ENCODE peak calls at places on chromosome 12, in nine cellular contexts. One of them, this sample, is unnamed.

GRCh38 chr12:9132008-9132535 is 16.4 kb upstream of the A2M start:
- DNase-seq in NCI-H82: no peak
- DNase-seq in GM12891: no peak
- DNase-seq in anterior cingulate cortex: no peak
- DNase-seq in NCI-H1092 treated with DMSO at 0.1 percent for 48 hours: no peak
- DNase-seq in BE2C: no peak
- DNase-seq in left kidney: no peak
- DNase-seq in activated naive CD8-positive, alpha-beta T cell treated with anti-CD3 and anti-CD28 coated beads, Interleukin-2, amount 50 U/mL, for 24 hours: no peak
- DNase-seq in left ventricle myocardium inferior: no peak
- DNase-seq in this sample: no peak

GRCh38 chr12:99911967-99912366 is 72.8 kb downstream of the ANKS1B start:
- DNase-seq in activated naive CD8-positive, alpha-beta T cell treated with anti-CD3 and anti-CD28 coated beads, Interleukin-2, amount 50 U/mL, for 24 hours: no peak
- DNase-seq in anterior cingulate cortex: no peak
- DNase-seq in NCI-H82: no peak
- DNase-seq in BE2C: no peak
- DNase-seq in left ventricle myocardium inferior: no peak
- DNase-seq in GM12891: no peak
- DNase-seq in NCI-H1092 treated with DMSO at 0.1 percent for 48 hours: no peak
- DNase-seq in left kidney: no peak
- DNase-seq in this sample: no peak

GRCh38 chr12:93137656-93138612 is 208.8 kb upstream of the EEA1 start:
- DNase-seq in left kidney: no peak
- DNase-seq in NCI-H82: no peak
- DNase-seq in NCI-H1092 treated with DMSO at 0.1 percent for 48 hours: no peak
- DNase-seq in GM12891: no peak
- DNase-seq in anterior cingulate cortex: no peak
- DNase-seq in BE2C: peak
- DNase-seq in activated naive CD8-positive, alpha-beta T cell treated with anti-CD3 and anti-CD28 coated beads, Interleukin-2, amount 50 U/mL, for 24 hours: no peak
- DNase-seq in left ventricle myocardium inferior: no peak
- DNase-seq in this sample: peak

GRCh38 chr12:18443768-18444437 is 182.6 kb downstream of the PIK3C2G start:
- DNase-seq in left kidney: no peak
- DNase-seq in NCI-H1092 treated with DMSO at 0.1 percent for 48 hours: peak
- DNase-seq in BE2C: no peak
- DNase-seq in GM12891: no peak
- DNase-seq in left ventricle myocardium inferior: no peak
- DNase-seq in anterior cingulate cortex: no peak
- DNase-seq in NCI-H82: no peak
- DNase-seq in activated naive CD8-positive, alpha-beta T cell treated with anti-CD3 and anti-CD28 coated beads, Interleukin-2, amount 50 U/mL, for 24 hours: no peak
- DNase-seq in this sample: no peak

GRCh38 chr12:80195143-80195726 is 95.9 kb downstream of the OTOGL start:
- DNase-seq in NCI-H82: peak
- DNase-seq in BE2C: peak
- DNase-seq in GM12891: no peak
- DNase-seq in activated naive CD8-positive, alpha-beta T cell treated with anti-CD3 and anti-CD28 coated beads, Interleukin-2, amount 50 U/mL, for 24 hours: no peak
- DNase-seq in left ventricle myocardium inferior: no peak
- DNase-seq in NCI-H1092 treated with DMSO at 0.1 percent for 48 hours: no peak
- DNase-seq in left kidney: peak
- DNase-seq in anterior cingulate cortex: no peak
- DNase-seq in this sample: no peak

GRCh38 chr12:57047981-57048380 is 1.9 kb downstream of the MYO1A start:
- DNase-seq in left ventricle myocardium inferior: no peak
- DNase-seq in NCI-H82: no peak
- DNase-seq in NCI-H1092 treated with DMSO at 0.1 percent for 48 hours: no peak
- DNase-seq in GM12891: no peak
- DNase-seq in anterior cingulate cortex: no peak
- DNase-seq in BE2C: no peak
- DNase-seq in activated naive CD8-positive, alpha-beta T cell treated with anti-CD3 and anti-CD28 coated beads, Interleukin-2, amount 50 U/mL, for 24 hours: no peak
- DNase-seq in left kidney: no peak
- DNase-seq in this sample: no peak

GRCh38 chr12:53378222-53378621 is 1.8 kb upstream of the SP1 start:
- DNase-seq in GM12891: no peak
- DNase-seq in left kidney: no peak
- DNase-seq in left ventricle myocardium inferior: no peak
- DNase-seq in NCI-H1092 treated with DMSO at 0.1 percent for 48 hours: no peak
- DNase-seq in activated naive CD8-positive, alpha-beta T cell treated with anti-CD3 and anti-CD28 coated beads, Interleukin-2, amount 50 U/mL, for 24 hours: no peak
- DNase-seq in anterior cingulate cortex: no peak
- DNase-seq in BE2C: no peak
- DNase-seq in NCI-H82: peak
- DNase-seq in this sample: no peak

GRCh38 chr12:94779520-94779919 is 129.2 kb upstream of the TMCC3 start:
- DNase-seq in NCI-H82: no peak
- DNase-seq in anterior cingulate cortex: no peak
- DNase-seq in NCI-H1092 treated with DMSO at 0.1 percent for 48 hours: no peak
- DNase-seq in activated naive CD8-positive, alpha-beta T cell treated with anti-CD3 and anti-CD28 coated beads, Interleukin-2, amount 50 U/mL, for 24 hours: no peak
- DNase-seq in left ventricle myocardium inferior: no peak
- DNase-seq in BE2C: no peak
- DNase-seq in left kidney: peak
- DNase-seq in GM12891: no peak
- DNase-seq in this sample: no peak

GRCh38 chr12:19925881-19926665 is 442.3 kb upstream of the PDE3A start:
- DNase-seq in left kidney: peak
- DNase-seq in NCI-H1092 treated with DMSO at 0.1 percent for 48 hours: no peak
- DNase-seq in GM12891: no peak
- DNase-seq in activated naive CD8-positive, alpha-beta T cell treated with anti-CD3 and anti-CD28 coated beads, Interleukin-2, amount 50 U/mL, for 24 hours: no peak
- DNase-seq in NCI-H82: no peak
- DNase-seq in anterior cingulate cortex: no peak
- DNase-seq in left ventricle myocardium inferior: no peak
- DNase-seq in BE2C: no peak
- DNase-seq in this sample: no peak

GRCh38 chr12:12349711-12350665 is at the start of gene MANSC1:
- DNase-seq in left kidney: peak
- DNase-seq in NCI-H82: peak
- DNase-seq in left ventricle myocardium inferior: peak
- DNase-seq in GM12891: peak
- DNase-seq in BE2C: peak
- DNase-seq in anterior cingulate cortex: peak
- DNase-seq in activated naive CD8-positive, alpha-beta T cell treated with anti-CD3 and anti-CD28 coated beads, Interleukin-2, amount 50 U/mL, for 24 hours: peak
- DNase-seq in NCI-H1092 treated with DMSO at 0.1 percent for 48 hours: peak
- DNase-seq in this sample: no peak

GRCh38 chr12:58424735-58425379 is 483.5 kb downstream of the ATP23 start:
- DNase-seq in GM12891: no peak
- DNase-seq in NCI-H1092 treated with DMSO at 0.1 percent for 48 hours: no peak
- DNase-seq in NCI-H82: no peak
- DNase-seq in activated naive CD8-positive, alpha-beta T cell treated with anti-CD3 and anti-CD28 coated beads, Interleukin-2, amount 50 U/mL, for 24 hours: no peak
- DNase-seq in BE2C: no peak
- DNase-seq in left ventricle myocardium inferior: no peak
- DNase-seq in left kidney: no peak
- DNase-seq in anterior cingulate cortex: no peak
- DNase-seq in this sample: no peak

GRCh38 chr12:95393191-95393790 is 80.7 kb upstream of the METAP2 start:
- DNase-seq in BE2C: no peak
- DNase-seq in activated naive CD8-positive, alpha-beta T cell treated with anti-CD3 and anti-CD28 coated beads, Interleukin-2, amount 50 U/mL, for 24 hours: no peak
- DNase-seq in left ventricle myocardium inferior: no peak
- DNase-seq in left kidney: no peak
- DNase-seq in GM12891: no peak
- DNase-seq in anterior cingulate cortex: no peak
- DNase-seq in NCI-H82: no peak
- DNase-seq in NCI-H1092 treated with DMSO at 0.1 percent for 48 hours: no peak
- DNase-seq in this sample: no peak

GRCh38 chr12:22395666-22396065 is 61.2 kb upstream of the ST8SIA1 start:
- DNase-seq in NCI-H1092 treated with DMSO at 0.1 percent for 48 hours: no peak
- DNase-seq in NCI-H82: no peak
- DNase-seq in left ventricle myocardium inferior: no peak
- DNase-seq in GM12891: no peak
- DNase-seq in activated naive CD8-positive, alpha-beta T cell treated with anti-CD3 and anti-CD28 coated beads, Interleukin-2, amount 50 U/mL, for 24 hours: no peak
- DNase-seq in anterior cingulate cortex: no peak
- DNase-seq in BE2C: no peak
- DNase-seq in left kidney: no peak
- DNase-seq in this sample: no peak

GRCh38 chr12:110372056-110372425 is 31.5 kb downstream of the ANAPC7 start:
- DNase-seq in BE2C: no peak
- DNase-seq in NCI-H82: no peak
- DNase-seq in anterior cingulate cortex: no peak
- DNase-seq in left kidney: no peak
- DNase-seq in activated naive CD8-positive, alpha-beta T cell treated with anti-CD3 and anti-CD28 coated beads, Interleukin-2, amount 50 U/mL, for 24 hours: no peak
- DNase-seq in left ventricle myocardium inferior: no peak
- DNase-seq in GM12891: no peak
- DNase-seq in NCI-H1092 treated with DMSO at 0.1 percent for 48 hours: no peak
- DNase-seq in this sample: no peak

GRCh38 chr12:110689002-110689600 is at the start of gene HVCN1:
- DNase-seq in NCI-H82: no peak
- DNase-seq in GM12891: peak
- DNase-seq in left ventricle myocardium inferior: peak
- DNase-seq in anterior cingulate cortex: no peak
- DNase-seq in activated naive CD8-positive, alpha-beta T cell treated with anti-CD3 and anti-CD28 coated beads, Interleukin-2, amount 50 U/mL, for 24 hours: peak
- DNase-seq in NCI-H1092 treated with DMSO at 0.1 percent for 48 hours: no peak
- DNase-seq in left kidney: peak
- DNase-seq in BE2C: no peak
- DNase-seq in this sample: no peak

GRCh38 chr12:1174659-1175058 is 183.6 kb downstream of the ERC1 start:
- DNase-seq in NCI-H82: no peak
- DNase-seq in NCI-H1092 treated with DMSO at 0.1 percent for 48 hours: peak
- DNase-seq in left ventricle myocardium inferior: no peak
- DNase-seq in anterior cingulate cortex: no peak
- DNase-seq in left kidney: no peak
- DNase-seq in BE2C: no peak
- DNase-seq in activated naive CD8-positive, alpha-beta T cell treated with anti-CD3 and anti-CD28 coated beads, Interleukin-2, amount 50 U/mL, for 24 hours: no peak
- DNase-seq in GM12891: no peak
- DNase-seq in this sample: no peak

GRCh38 chr12:10395390-10395998 is 5.7 kb upstream of the KLRK1 start:
- DNase-seq in anterior cingulate cortex: no peak
- DNase-seq in activated naive CD8-positive, alpha-beta T cell treated with anti-CD3 and anti-CD28 coated beads, Interleukin-2, amount 50 U/mL, for 24 hours: no peak
- DNase-seq in left ventricle myocardium inferior: no peak
- DNase-seq in NCI-H82: no peak
- DNase-seq in BE2C: no peak
- DNase-seq in GM12891: no peak
- DNase-seq in left kidney: peak
- DNase-seq in NCI-H1092 treated with DMSO at 0.1 percent for 48 hours: no peak
- DNase-seq in this sample: peak

GRCh38 chr12:38775457-38775856 is 129.9 kb downstream of the CPNE8 start:
- DNase-seq in left ventricle myocardium inferior: no peak
- DNase-seq in anterior cingulate cortex: no peak
- DNase-seq in BE2C: no peak
- DNase-seq in GM12891: no peak
- DNase-seq in NCI-H82: no peak
- DNase-seq in activated naive CD8-positive, alpha-beta T cell treated with anti-CD3 and anti-CD28 coated beads, Interleukin-2, amount 50 U/mL, for 24 hours: no peak
- DNase-seq in NCI-H1092 treated with DMSO at 0.1 percent for 48 hours: no peak
- DNase-seq in left kidney: no peak
- DNase-seq in this sample: no peak

GRCh38 chr12:131222271-131223139 is 268.8 kb downstream of the ADGRD1 start:
- DNase-seq in BE2C: peak
- DNase-seq in left kidney: peak
- DNase-seq in left ventricle myocardium inferior: no peak
- DNase-seq in activated naive CD8-positive, alpha-beta T cell treated with anti-CD3 and anti-CD28 coated beads, Interleukin-2, amount 50 U/mL, for 24 hours: no peak
- DNase-seq in NCI-H1092 treated with DMSO at 0.1 percent for 48 hours: no peak
- DNase-seq in NCI-H82: no peak
- DNase-seq in GM12891: no peak
- DNase-seq in anterior cingulate cortex: no peak
- DNase-seq in this sample: no peak

GRCh38 chr12:103665971-103666370 is 78.9 kb downstream of the STAB2 start:
- DNase-seq in anterior cingulate cortex: no peak
- DNase-seq in activated naive CD8-positive, alpha-beta T cell treated with anti-CD3 and anti-CD28 coated beads, Interleukin-2, amount 50 U/mL, for 24 hours: no peak
- DNase-seq in NCI-H82: no peak
- DNase-seq in left ventricle myocardium inferior: no peak
- DNase-seq in NCI-H1092 treated with DMSO at 0.1 percent for 48 hours: no peak
- DNase-seq in left kidney: peak
- DNase-seq in BE2C: no peak
- DNase-seq in GM12891: no peak
- DNase-seq in this sample: no peak

GRCh38 chr12:12992418-12993175 is 7.5 kb downstream of the HEBP1 start:
- DNase-seq in anterior cingulate cortex: no peak
- DNase-seq in left kidney: peak
- DNase-seq in BE2C: no peak
- DNase-seq in NCI-H1092 treated with DMSO at 0.1 percent for 48 hours: no peak
- DNase-seq in GM12891: no peak
- DNase-seq in activated naive CD8-positive, alpha-beta T cell treated with anti-CD3 and anti-CD28 coated beads, Interleukin-2, amount 50 U/mL, for 24 hours: no peak
- DNase-seq in NCI-H82: no peak
- DNase-seq in left ventricle myocardium inferior: no peak
- DNase-seq in this sample: peak

GRCh38 chr12:100897240-100897639 is 102.7 kb downstream of the ANO4 start:
- DNase-seq in GM12891: no peak
- DNase-seq in BE2C: no peak
- DNase-seq in anterior cingulate cortex: no peak
- DNase-seq in NCI-H82: no peak
- DNase-seq in NCI-H1092 treated with DMSO at 0.1 percent for 48 hours: no peak
- DNase-seq in activated naive CD8-positive, alpha-beta T cell treated with anti-CD3 and anti-CD28 coated beads, Interleukin-2, amount 50 U/mL, for 24 hours: no peak
- DNase-seq in left kidney: no peak
- DNase-seq in left ventricle myocardium inferior: no peak
- DNase-seq in this sample: no peak

GRCh38 chr12:87182696-87183233 is 846.4 kb downstream of the C12orf50 start:
- DNase-seq in left ventricle myocardium inferior: no peak
- DNase-seq in NCI-H82: no peak
- DNase-seq in activated naive CD8-positive, alpha-beta T cell treated with anti-CD3 and anti-CD28 coated beads, Interleukin-2, amount 50 U/mL, for 24 hours: no peak
- DNase-seq in left kidney: no peak
- DNase-seq in GM12891: no peak
- DNase-seq in anterior cingulate cortex: no peak
- DNase-seq in NCI-H1092 treated with DMSO at 0.1 percent for 48 hours: no peak
- DNase-seq in BE2C: no peak
- DNase-seq in this sample: no peak